ENCODE peak calls at places on chromosomes 11 and 22, in eight cellular contexts. One of them, this sample, is unnamed.
A peak's percentile ranks its signal among the peaks of the same experiment; 100 is the strongest.

GRCh38 chr22:37018815-37019308 is 385 bp downstream of the TST start:
- DNase-seq in MM.1S: no peak
- DNase-seq in fibroblast of the aortic adventitia: peak; percentile 53
- DNase-seq in CD8-positive, alpha-beta T cell: no peak
- DNase-seq in A549: peak; percentile 21
- DNase-seq in upper lobe of right lung: peak; percentile 83
- DNase-seq in ovary: peak; percentile 86
- DNase-seq in bronchial epithelial cell: peak; percentile 28
- DNase-seq in this sample: peak; percentile 84

GRCh38 chr11:44036811-44037657 is 10.7 kb upstream of the ACCSL start:
- DNase-seq in ovary: peak; percentile 86
- DNase-seq in MM.1S: peak; percentile 82
- DNase-seq in A549: peak; percentile 72
- DNase-seq in upper lobe of right lung: peak; percentile 86
- DNase-seq in fibroblast of the aortic adventitia: peak; percentile 91
- DNase-seq in bronchial epithelial cell: peak; percentile 55
- DNase-seq in CD8-positive, alpha-beta T cell: peak; percentile 4
- DNase-seq in this sample: peak; percentile 65

GRCh38 chr11:69385466-69385820 is 91.5 kb downstream of the MYEOV start:
- DNase-seq in ovary: peak; percentile 1
- DNase-seq in fibroblast of the aortic adventitia: no peak
- DNase-seq in upper lobe of right lung: no peak
- DNase-seq in MM.1S: no peak
- DNase-seq in bronchial epithelial cell: no peak
- DNase-seq in A549: no peak
- DNase-seq in CD8-positive, alpha-beta T cell: no peak
- DNase-seq in this sample: no peak

GRCh38 chr11:70694371-70694770 is 296.0 kb downstream of the CTTN start:
- DNase-seq in MM.1S: no peak
- DNase-seq in upper lobe of right lung: no peak
- DNase-seq in bronchial epithelial cell: no peak
- DNase-seq in A549: no peak
- DNase-seq in ovary: no peak
- DNase-seq in fibroblast of the aortic adventitia: no peak
- DNase-seq in CD8-positive, alpha-beta T cell: no peak
- DNase-seq in this sample: peak; percentile 5

GRCh38 chr11:130600139-130600538 is 151.7 kb downstream of the ADAMTS15 start:
- DNase-seq in ovary: no peak
- DNase-seq in upper lobe of right lung: no peak
- DNase-seq in A549: no peak
- DNase-seq in CD8-positive, alpha-beta T cell: no peak
- DNase-seq in fibroblast of the aortic adventitia: peak; percentile 43
- DNase-seq in MM.1S: no peak
- DNase-seq in bronchial epithelial cell: no peak
- DNase-seq in this sample: no peak

GRCh38 chr11:114285599-114285998 is 10.6 kb upstream of the NNMT start:
- DNase-seq in bronchial epithelial cell: peak; percentile 64
- DNase-seq in CD8-positive, alpha-beta T cell: no peak
- DNase-seq in fibroblast of the aortic adventitia: peak; percentile 68
- DNase-seq in upper lobe of right lung: no peak
- DNase-seq in MM.1S: no peak
- DNase-seq in A549: no peak
- DNase-seq in ovary: no peak
- DNase-seq in this sample: no peak

GRCh38 chr11:132631956-132632355 is 900.3 kb downstream of the OPCML start:
- DNase-seq in fibroblast of the aortic adventitia: no peak
- DNase-seq in CD8-positive, alpha-beta T cell: no peak
- DNase-seq in MM.1S: no peak
- DNase-seq in ovary: no peak
- DNase-seq in bronchial epithelial cell: no peak
- DNase-seq in A549: no peak
- DNase-seq in upper lobe of right lung: no peak
- DNase-seq in this sample: no peak

GRCh38 chr11:132610216-132610615 is 922.1 kb downstream of the OPCML start:
- DNase-seq in fibroblast of the aortic adventitia: no peak
- DNase-seq in MM.1S: no peak
- DNase-seq in bronchial epithelial cell: no peak
- DNase-seq in ovary: no peak
- DNase-seq in upper lobe of right lung: no peak
- DNase-seq in CD8-positive, alpha-beta T cell: no peak
- DNase-seq in A549: no peak
- DNase-seq in this sample: no peak

GRCh38 chr22:32050678-32051515 is 7.8 kb downstream of the SLC5A1 start:
- DNase-seq in MM.1S: peak; percentile 9
- DNase-seq in bronchial epithelial cell: peak; percentile 97
- DNase-seq in fibroblast of the aortic adventitia: peak; percentile 89
- DNase-seq in A549: peak; percentile 72
- DNase-seq in CD8-positive, alpha-beta T cell: peak; percentile 2
- DNase-seq in ovary: no peak
- DNase-seq in upper lobe of right lung: no peak
- DNase-seq in this sample: no peak

GRCh38 chr11:13462311-13462927 is 603 bp downstream of the BTBD10 start:
- DNase-seq in A549: peak; percentile 58
- DNase-seq in MM.1S: peak; percentile 29
- DNase-seq in bronchial epithelial cell: peak; percentile 90
- DNase-seq in upper lobe of right lung: no peak
- DNase-seq in CD8-positive, alpha-beta T cell: peak; percentile 43
- DNase-seq in fibroblast of the aortic adventitia: peak; percentile 31
- DNase-seq in ovary: no peak
- DNase-seq in this sample: peak; percentile 80

GRCh38 chr11:44574620-44575287 is 9.3 kb downstream of the CD82 start:
- DNase-seq in CD8-positive, alpha-beta T cell: peak; percentile 31
- DNase-seq in MM.1S: peak; percentile 38
- DNase-seq in bronchial epithelial cell: peak; percentile 97
- DNase-seq in A549: no peak
- DNase-seq in upper lobe of right lung: no peak
- DNase-seq in fibroblast of the aortic adventitia: peak; percentile 83
- DNase-seq in ovary: no peak
- DNase-seq in this sample: no peak

GRCh38 chr11:80096736-80097135 is 655.9 kb upstream of the TENM4 start:
- DNase-seq in upper lobe of right lung: no peak
- DNase-seq in fibroblast of the aortic adventitia: peak; percentile 56
- DNase-seq in CD8-positive, alpha-beta T cell: no peak
- DNase-seq in bronchial epithelial cell: peak; percentile 57
- DNase-seq in ovary: no peak
- DNase-seq in A549: no peak
- DNase-seq in MM.1S: no peak
- DNase-seq in this sample: no peak

GRCh38 chr11:34149274-34149673 is 43.8 kb downstream of the NAT10 start:
- DNase-seq in ovary: no peak
- DNase-seq in MM.1S: no peak
- DNase-seq in bronchial epithelial cell: no peak
- DNase-seq in upper lobe of right lung: no peak
- DNase-seq in CD8-positive, alpha-beta T cell: no peak
- DNase-seq in fibroblast of the aortic adventitia: no peak
- DNase-seq in A549: no peak
- DNase-seq in this sample: no peak

GRCh38 chr11:117439256-117439655 is 111.6 kb downstream of the CEP164 start:
- DNase-seq in upper lobe of right lung: no peak
- DNase-seq in MM.1S: no peak
- DNase-seq in A549: no peak
- DNase-seq in fibroblast of the aortic adventitia: no peak
- DNase-seq in bronchial epithelial cell: no peak
- DNase-seq in ovary: no peak
- DNase-seq in CD8-positive, alpha-beta T cell: no peak
- DNase-seq in this sample: no peak

GRCh38 chr22:16956290-16956689 is 51.7 kb downstream of the GAB4 start:
- DNase-seq in fibroblast of the aortic adventitia: no peak
- DNase-seq in ovary: no peak
- DNase-seq in MM.1S: no peak
- DNase-seq in upper lobe of right lung: no peak
- DNase-seq in CD8-positive, alpha-beta T cell: no peak
- DNase-seq in bronchial epithelial cell: no peak
- DNase-seq in A549: no peak
- DNase-seq in this sample: no peak

GRCh38 chr11:132258865-132259264 is 888.5 kb downstream of the NTM start:
- DNase-seq in MM.1S: no peak
- DNase-seq in CD8-positive, alpha-beta T cell: no peak
- DNase-seq in upper lobe of right lung: no peak
- DNase-seq in ovary: no peak
- DNase-seq in A549: no peak
- DNase-seq in bronchial epithelial cell: peak; percentile 36
- DNase-seq in fibroblast of the aortic adventitia: peak; percentile 16
- DNase-seq in this sample: no peak

GRCh38 chr22:49636649-49637048 is 191.0 kb downstream of the BRD1 start:
- DNase-seq in fibroblast of the aortic adventitia: no peak
- DNase-seq in MM.1S: no peak
- DNase-seq in ovary: no peak
- DNase-seq in CD8-positive, alpha-beta T cell: no peak
- DNase-seq in upper lobe of right lung: no peak
- DNase-seq in A549: no peak
- DNase-seq in bronchial epithelial cell: no peak
- DNase-seq in this sample: peak; percentile 29

GRCh38 chr11:75424396-75424795 is 8.6 kb downstream of the KLHL35 start:
- DNase-seq in ovary: no peak
- DNase-seq in fibroblast of the aortic adventitia: no peak
- DNase-seq in CD8-positive, alpha-beta T cell: no peak
- DNase-seq in A549: no peak
- DNase-seq in upper lobe of right lung: no peak
- DNase-seq in bronchial epithelial cell: no peak
- DNase-seq in MM.1S: no peak
- DNase-seq in this sample: no peak

GRCh38 chr11:11296434-11296833 is 56.6 kb downstream of the CSNK2A3 start:
- DNase-seq in MM.1S: no peak
- DNase-seq in bronchial epithelial cell: no peak
- DNase-seq in ovary: no peak
- DNase-seq in CD8-positive, alpha-beta T cell: no peak
- DNase-seq in upper lobe of right lung: no peak
- DNase-seq in A549: no peak
- DNase-seq in fibroblast of the aortic adventitia: no peak
- DNase-seq in this sample: no peak

GRCh38 chr11:6523253-6523652 is 26.2 kb downstream of the DNHD1 start:
- DNase-seq in upper lobe of right lung: no peak
- DNase-seq in MM.1S: no peak
- DNase-seq in A549: peak; percentile 31
- DNase-seq in fibroblast of the aortic adventitia: peak; percentile 36
- DNase-seq in bronchial epithelial cell: peak; percentile 73
- DNase-seq in ovary: no peak
- DNase-seq in CD8-positive, alpha-beta T cell: no peak
- DNase-seq in this sample: no peak

GRCh38 chr11:69654001-69654659 is 13.2 kb downstream of the CCND1 start:
- DNase-seq in fibroblast of the aortic adventitia: no peak
- DNase-seq in A549: peak; percentile 83
- DNase-seq in ovary: no peak
- DNase-seq in MM.1S: no peak
- DNase-seq in upper lobe of right lung: peak; percentile 54
- DNase-seq in CD8-positive, alpha-beta T cell: no peak
- DNase-seq in bronchial epithelial cell: no peak
- DNase-seq in this sample: no peak

GRCh38 chr11:43941257-43941879 is 1.1 kb upstream of the C11orf96 start:
- DNase-seq in upper lobe of right lung: no peak
- DNase-seq in ovary: no peak
- DNase-seq in bronchial epithelial cell: no peak
- DNase-seq in MM.1S: no peak
- DNase-seq in A549: no peak
- DNase-seq in fibroblast of the aortic adventitia: peak; percentile 47
- DNase-seq in CD8-positive, alpha-beta T cell: no peak
- DNase-seq in this sample: no peak

GRCh38 chr11:62926669-62927455 is 5.7 kb upstream of the CHRM1 start:
- DNase-seq in bronchial epithelial cell: no peak
- DNase-seq in fibroblast of the aortic adventitia: no peak
- DNase-seq in upper lobe of right lung: no peak
- DNase-seq in ovary: no peak
- DNase-seq in MM.1S: no peak
- DNase-seq in CD8-positive, alpha-beta T cell: no peak
- DNase-seq in A549: no peak
- DNase-seq in this sample: no peak
- H3K4me3 ChIP-seq in bronchial epithelial cell: no peak overlapping the region
- H3K4me3 ChIP-seq in fibroblast of the aortic adventitia: no peak overlapping the region
- H3K4me3 ChIP-seq in upper lobe of right lung: no peak overlapping the region
- H3K4me3 ChIP-seq in ovary: no peak overlapping the region
- H3K4me3 ChIP-seq in MM.1S: no peak overlapping the region
- H3K4me3 ChIP-seq in CD8-positive, alpha-beta T cell: peak overlapping the region; percentile 49
- H3K4me3 ChIP-seq in A549: no peak overlapping the region
- H3K4me3 ChIP-seq in this sample: no peak overlapping the region

DNA sequence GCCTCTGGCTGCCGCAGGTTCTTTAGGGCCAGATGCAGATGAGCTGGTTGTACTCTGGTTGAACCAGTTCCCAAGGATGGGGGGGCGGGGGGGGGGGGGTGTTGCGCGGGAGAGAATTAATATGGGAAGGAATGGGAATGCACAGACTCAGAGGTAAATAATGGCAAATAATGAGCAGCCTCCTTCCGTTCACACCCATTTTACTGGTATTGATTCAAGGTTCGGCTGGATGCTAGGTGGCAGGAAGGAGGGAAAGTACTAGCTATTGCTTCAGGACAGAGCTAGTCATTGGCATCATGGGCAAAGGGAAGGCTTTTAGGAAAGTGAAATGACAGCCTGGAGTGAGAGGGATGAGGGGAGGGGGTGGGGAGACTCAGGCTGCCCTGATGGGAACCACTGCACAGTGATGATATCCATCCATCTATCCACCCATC is at the start of gene VSTM5:
- DNase-seq in ovary: no peak
- DNase-seq in A549: no peak
- DNase-seq in MM.1S: no peak
- DNase-seq in fibroblast of the aortic adventitia: no peak
- DNase-seq in bronchial epithelial cell: peak; percentile 42
- DNase-seq in upper lobe of right lung: no peak
- DNase-seq in CD8-positive, alpha-beta T cell: no peak
- DNase-seq in this sample: no peak
- H3K4me3 ChIP-seq in ovary: peak within 1 kb of the TSS; percentile 39
- H3K4me3 ChIP-seq in A549: peak within 1 kb of the TSS; percentile 49
- H3K4me3 ChIP-seq in MM.1S: no peak within 1 kb of the TSS
- H3K4me3 ChIP-seq in fibroblast of the aortic adventitia: peak within 1 kb of the TSS; percentile 50
- H3K4me3 ChIP-seq in bronchial epithelial cell: peak within 1 kb of the TSS; percentile 40
- H3K4me3 ChIP-seq in upper lobe of right lung: peak within 1 kb of the TSS; percentile 46
- H3K4me3 ChIP-seq in CD8-positive, alpha-beta T cell: no peak within 1 kb of the TSS
- H3K4me3 ChIP-seq in this sample: no peak within 1 kb of the TSS

GRCh38 chr11:19286411-19286810 is 45.7 kb upstream of the E2F8 start:
- DNase-seq in MM.1S: no peak
- DNase-seq in bronchial epithelial cell: no peak
- DNase-seq in ovary: no peak
- DNase-seq in fibroblast of the aortic adventitia: no peak
- DNase-seq in CD8-positive, alpha-beta T cell: no peak
- DNase-seq in upper lobe of right lung: no peak
- DNase-seq in A549: no peak
- DNase-seq in this sample: no peak
- H3K4me3 ChIP-seq in MM.1S: no peak overlapping the region
- H3K4me3 ChIP-seq in bronchial epithelial cell: no peak overlapping the region
- H3K4me3 ChIP-seq in ovary: no peak overlapping the region
- H3K4me3 ChIP-seq in fibroblast of the aortic adventitia: no peak overlapping the region
- H3K4me3 ChIP-seq in CD8-positive, alpha-beta T cell: no peak overlapping the region
- H3K4me3 ChIP-seq in upper lobe of right lung: no peak overlapping the region
- H3K4me3 ChIP-seq in A549: no peak overlapping the region
- H3K4me3 ChIP-seq in this sample: no peak overlapping the region

DNA sequence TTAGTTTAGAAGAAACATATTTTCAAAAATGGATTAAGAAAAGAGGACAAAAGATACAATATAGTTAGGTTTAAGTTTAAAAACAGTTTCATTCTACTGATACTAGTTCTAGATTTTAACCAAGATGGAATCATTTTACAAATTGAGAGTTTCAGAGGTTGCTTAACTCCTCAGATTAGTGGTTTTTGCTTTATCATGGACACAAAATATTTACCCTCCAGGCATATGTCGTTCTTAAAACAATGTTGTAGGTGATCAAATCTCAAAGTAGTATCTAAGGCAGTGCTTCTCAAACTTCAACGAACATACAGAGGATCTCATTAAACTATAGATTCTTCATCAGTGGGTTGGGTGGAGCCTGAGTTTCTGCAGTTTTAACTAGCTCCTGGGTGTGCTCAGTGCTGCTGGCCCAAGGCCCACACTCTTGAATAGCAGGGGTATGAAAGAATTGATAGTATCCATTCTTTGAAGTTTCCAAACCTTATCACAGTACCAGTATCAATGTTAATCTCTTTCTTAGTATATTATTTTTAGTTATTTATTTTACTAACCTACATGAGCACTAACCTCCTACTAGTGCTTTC is 48.0 kb downstream of the YAP1 start:
- DNase-seq in A549: no peak
- DNase-seq in CD8-positive, alpha-beta T cell: no peak
- DNase-seq in fibroblast of the aortic adventitia: no peak
- DNase-seq in ovary: no peak
- DNase-seq in MM.1S: no peak
- DNase-seq in bronchial epithelial cell: peak; percentile 46
- DNase-seq in upper lobe of right lung: no peak
- DNase-seq in this sample: peak; percentile 37
- H3K4me3 ChIP-seq in A549: no peak overlapping the region
- H3K4me3 ChIP-seq in CD8-positive, alpha-beta T cell: no peak overlapping the region
- H3K4me3 ChIP-seq in fibroblast of the aortic adventitia: no peak overlapping the region
- H3K4me3 ChIP-seq in ovary: no peak overlapping the region
- H3K4me3 ChIP-seq in MM.1S: no peak overlapping the region
- H3K4me3 ChIP-seq in bronchial epithelial cell: no peak overlapping the region
- H3K4me3 ChIP-seq in upper lobe of right lung: no peak overlapping the region
- H3K4me3 ChIP-seq in this sample: no peak overlapping the region